ENCODE peak calls at places on chromosomes 6 and 20, in seven cellular contexts. One of them, this sample, is unnamed.

GRCh38 chr20:14826926-14827325 is 489.5 kb upstream of the FLRT3 start:
- DNase-seq in H1: no peak
- DNase-seq in neuronal stem cell: no peak
- DNase-seq in trophoblast cell: no peak
- DNase-seq in H9: no peak
- DNase-seq in IMR-90: no peak
- DNase-seq in mesenchymal stem cell: no peak
- DNase-seq in this sample: no peak

GRCh38 chr20:56171087-56172012 is 77.2 kb upstream of the MC3R start:
- DNase-seq in H1: no peak
- DNase-seq in neuronal stem cell: no peak
- DNase-seq in trophoblast cell: peak; percentile 41
- DNase-seq in H9: no peak
- DNase-seq in IMR-90: no peak
- DNase-seq in mesenchymal stem cell: no peak
- DNase-seq in this sample: peak; percentile 64

GRCh38 chr6:34876451-34876850 is 11.4 kb downstream of the TAF11 start:
- DNase-seq in H1: no peak
- DNase-seq in neuronal stem cell: no peak
- DNase-seq in trophoblast cell: no peak
- DNase-seq in H9: no peak
- DNase-seq in IMR-90: no peak
- DNase-seq in mesenchymal stem cell: no peak
- DNase-seq in this sample: no peak

GRCh38 chr6:119517428-119517827 is 167.9 kb upstream of the MAN1A1 start:
- DNase-seq in H1: no peak
- DNase-seq in neuronal stem cell: no peak
- DNase-seq in trophoblast cell: no peak
- DNase-seq in H9: no peak
- DNase-seq in IMR-90: no peak
- DNase-seq in mesenchymal stem cell: no peak
- DNase-seq in this sample: peak; percentile 53

GRCh38 chr6:48744948-48745347 is 634.0 kb upstream of the PTCHD4 start:
- DNase-seq in H1: no peak
- DNase-seq in neuronal stem cell: no peak
- DNase-seq in trophoblast cell: peak; percentile 12
- DNase-seq in H9: no peak
- DNase-seq in IMR-90: peak; percentile 61
- DNase-seq in mesenchymal stem cell: no peak
- DNase-seq in this sample: no peak

GRCh38 chr20:56957737-56958553 is 308.5 kb downstream of the BMP7 start:
- DNase-seq in H1: no peak
- DNase-seq in neuronal stem cell: peak; percentile 65
- DNase-seq in trophoblast cell: no peak
- DNase-seq in H9: no peak
- DNase-seq in IMR-90: no peak
- DNase-seq in mesenchymal stem cell: peak; percentile 7
- DNase-seq in this sample: peak; percentile 50

GRCh38 chr6:44458551-44458950 is 71.0 kb downstream of the CDC5L start:
- DNase-seq in H1: no peak
- DNase-seq in neuronal stem cell: no peak
- DNase-seq in trophoblast cell: no peak
- DNase-seq in H9: no peak
- DNase-seq in IMR-90: no peak
- DNase-seq in mesenchymal stem cell: no peak
- DNase-seq in this sample: no peak

GRCh38 chr6:137497722-137498463 is 3.7 kb upstream of the OLIG3 start:
- DNase-seq in H1: peak; percentile 77
- DNase-seq in neuronal stem cell: peak; percentile 41
- DNase-seq in trophoblast cell: peak; percentile 6
- DNase-seq in H9: peak; percentile 69
- DNase-seq in IMR-90: no peak
- DNase-seq in mesenchymal stem cell: no peak
- DNase-seq in this sample: no peak

GRCh38 chr6:148200302-148200701 is 142.3 kb upstream of the SASH1 start:
- DNase-seq in H1: no peak
- DNase-seq in neuronal stem cell: no peak
- DNase-seq in trophoblast cell: no peak
- DNase-seq in H9: no peak
- DNase-seq in IMR-90: no peak
- DNase-seq in mesenchymal stem cell: no peak
- DNase-seq in this sample: no peak

GRCh38 chr6:306641-307061 is 14.4 kb downstream of the DUSP22 start:
- DNase-seq in H1: no peak
- DNase-seq in neuronal stem cell: no peak
- DNase-seq in trophoblast cell: no peak
- DNase-seq in H9: no peak
- DNase-seq in IMR-90: no peak
- DNase-seq in mesenchymal stem cell: no peak
- DNase-seq in this sample: no peak

GRCh38 chr6:141552463-141552862 is 580.3 kb upstream of the GJE1 start:
- DNase-seq in H1: no peak
- DNase-seq in neuronal stem cell: no peak
- DNase-seq in trophoblast cell: peak; percentile 55
- DNase-seq in H9: no peak
- DNase-seq in IMR-90: peak; percentile 86
- DNase-seq in mesenchymal stem cell: peak; percentile 72
- DNase-seq in this sample: no peak

GRCh38 chr20:16801919-16802651 is 53.9 kb downstream of the OTOR start:
- DNase-seq in H1: peak; percentile 93
- DNase-seq in neuronal stem cell: peak; percentile 66
- DNase-seq in trophoblast cell: peak; percentile 86
- DNase-seq in H9: peak; percentile 70
- DNase-seq in IMR-90: peak; percentile 53
- DNase-seq in mesenchymal stem cell: peak; percentile 57
- DNase-seq in this sample: peak; percentile 72

GRCh38 chr20:922781-923180 is 6.6 kb upstream of the ANGPT4 start:
- DNase-seq in H1: no peak
- DNase-seq in neuronal stem cell: no peak
- DNase-seq in trophoblast cell: no peak
- DNase-seq in H9: no peak
- DNase-seq in IMR-90: no peak
- DNase-seq in mesenchymal stem cell: no peak
- DNase-seq in this sample: no peak

GRCh38 chr6:39050453-39051112 is 2.0 kb downstream of the GLP1R start:
- DNase-seq in H1: no peak
- DNase-seq in neuronal stem cell: no peak
- DNase-seq in trophoblast cell: no peak
- DNase-seq in H9: no peak
- DNase-seq in IMR-90: no peak
- DNase-seq in mesenchymal stem cell: no peak
- DNase-seq in this sample: no peak

GRCh38 chr6:128368213-128369000 is 152.0 kb downstream of the PTPRK start:
- DNase-seq in H1: no peak
- DNase-seq in neuronal stem cell: no peak
- DNase-seq in trophoblast cell: no peak
- DNase-seq in H9: no peak
- DNase-seq in IMR-90: no peak
- DNase-seq in mesenchymal stem cell: no peak
- DNase-seq in this sample: no peak

GRCh38 chr6:95232477-95232876 is 344.9 kb upstream of the MANEA start:
- DNase-seq in H1: no peak
- DNase-seq in neuronal stem cell: no peak
- DNase-seq in trophoblast cell: peak; percentile 11
- DNase-seq in H9: no peak
- DNase-seq in IMR-90: peak; percentile 75
- DNase-seq in mesenchymal stem cell: no peak
- DNase-seq in this sample: no peak

GRCh38 chr20:50083034-50083433 is 29.9 kb downstream of the UBE2V1 start:
- DNase-seq in H1: no peak
- DNase-seq in neuronal stem cell: no peak
- DNase-seq in trophoblast cell: no peak
- DNase-seq in H9: no peak
- DNase-seq in IMR-90: no peak
- DNase-seq in mesenchymal stem cell: no peak
- DNase-seq in this sample: no peak
- H3K23ac ChIP-seq in H1: no peak overlapping the region
- H3K23ac ChIP-seq in neuronal stem cell: no peak overlapping the region
- H3K23ac ChIP-seq in trophoblast cell: no peak overlapping the region
- H3K23ac ChIP-seq in H9: no peak overlapping the region
- H3K23ac ChIP-seq in IMR-90: no peak overlapping the region
- H3K23ac ChIP-seq in mesenchymal stem cell: no peak overlapping the region
- H3K23ac ChIP-seq in this sample: no peak overlapping the region

DNA sequence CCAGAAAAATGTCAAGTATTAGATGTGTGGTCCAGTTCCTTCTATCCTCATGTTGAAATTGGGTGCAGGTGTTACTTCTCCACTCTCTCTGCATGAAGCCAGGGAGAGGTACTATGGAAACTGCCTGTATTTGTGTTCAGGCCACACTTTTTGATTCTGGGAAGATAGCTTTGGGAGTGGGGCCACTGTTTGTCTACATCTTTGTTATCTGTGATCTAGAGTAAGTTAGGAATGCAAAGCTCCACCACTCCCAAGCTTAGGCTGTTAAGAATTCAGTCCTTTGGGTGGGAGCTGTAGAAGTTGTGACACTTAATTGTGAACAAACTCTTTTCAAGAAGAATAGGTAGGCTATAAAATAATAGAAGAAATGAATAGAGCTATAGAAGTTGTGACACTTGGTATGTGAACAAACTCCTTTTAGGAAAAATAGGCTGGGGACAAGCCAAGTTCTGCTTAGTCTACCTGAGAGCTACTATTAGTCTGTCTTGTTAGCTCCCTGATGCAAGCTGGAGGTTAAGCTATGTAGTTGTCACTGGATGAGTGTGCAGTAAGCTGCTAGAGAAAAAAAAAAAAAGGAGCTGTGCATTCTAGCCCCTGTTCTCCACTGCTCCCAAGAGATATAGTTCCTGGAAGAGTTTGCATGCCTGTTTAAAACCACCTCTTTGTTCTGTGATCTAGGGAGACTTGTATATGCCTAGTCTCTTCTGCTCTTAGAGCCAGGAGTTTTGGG is 7.1 kb upstream of the GFRAL start:
- DNase-seq in H1: no peak
- DNase-seq in neuronal stem cell: no peak
- DNase-seq in trophoblast cell: peak; percentile 53
- DNase-seq in H9: no peak
- DNase-seq in IMR-90: no peak
- DNase-seq in mesenchymal stem cell: peak; percentile 1
- DNase-seq in this sample: peak; percentile 46
- H3K23ac ChIP-seq in H1: no peak overlapping the region
- H3K23ac ChIP-seq in neuronal stem cell: no peak overlapping the region
- H3K23ac ChIP-seq in trophoblast cell: no peak overlapping the region
- H3K23ac ChIP-seq in H9: no peak overlapping the region
- H3K23ac ChIP-seq in IMR-90: no peak overlapping the region
- H3K23ac ChIP-seq in mesenchymal stem cell: no peak overlapping the region
- H3K23ac ChIP-seq in this sample: no peak overlapping the region

GRCh38 chr6:25927177-25927576 is 3.3 kb downstream of the SLC17A2 start:
- DNase-seq in H1: no peak
- DNase-seq in neuronal stem cell: no peak
- DNase-seq in trophoblast cell: no peak
- DNase-seq in H9: no peak
- DNase-seq in IMR-90: no peak
- DNase-seq in mesenchymal stem cell: no peak
- DNase-seq in this sample: no peak
- H3K23ac ChIP-seq in H1: no peak overlapping the region
- H3K23ac ChIP-seq in neuronal stem cell: no peak overlapping the region
- H3K23ac ChIP-seq in trophoblast cell: no peak overlapping the region
- H3K23ac ChIP-seq in H9: no peak overlapping the region
- H3K23ac ChIP-seq in IMR-90: no peak overlapping the region
- H3K23ac ChIP-seq in mesenchymal stem cell: no peak overlapping the region
- H3K23ac ChIP-seq in this sample: no peak overlapping the region

DNA sequence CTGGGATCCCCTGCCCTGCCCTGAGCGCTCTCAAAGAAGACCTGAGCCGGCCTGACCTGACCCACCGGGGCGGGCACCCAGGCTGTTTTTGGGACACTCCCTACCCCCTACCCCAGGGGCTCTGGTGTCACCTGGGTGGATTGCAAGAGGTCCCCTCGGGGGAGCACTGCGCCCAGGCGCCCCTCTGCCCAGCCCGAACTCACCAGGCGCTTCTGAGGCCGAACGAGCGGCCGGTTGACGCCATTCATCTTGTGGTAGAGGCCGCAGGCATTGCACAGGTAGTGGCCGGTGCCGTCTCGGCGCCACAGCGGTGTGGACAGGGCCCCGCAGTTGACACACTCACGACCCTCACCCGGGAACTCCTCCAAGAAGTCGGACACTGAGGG is 2.6 kb downstream of the GATA5 start:
- DNase-seq in H1: no peak
- DNase-seq in neuronal stem cell: no peak
- DNase-seq in trophoblast cell: no peak
- DNase-seq in H9: no peak
- DNase-seq in IMR-90: no peak
- DNase-seq in mesenchymal stem cell: no peak
- DNase-seq in this sample: no peak
- H3K23ac ChIP-seq in H1: no peak overlapping the region
- H3K23ac ChIP-seq in neuronal stem cell: no peak overlapping the region
- H3K23ac ChIP-seq in trophoblast cell: no peak overlapping the region
- H3K23ac ChIP-seq in H9: no peak overlapping the region
- H3K23ac ChIP-seq in IMR-90: no peak overlapping the region
- H3K23ac ChIP-seq in mesenchymal stem cell: no peak overlapping the region
- H3K23ac ChIP-seq in this sample: no peak overlapping the region

GRCh38 chr6:9984607-9985006 is 430.3 kb downstream of the TFAP2A start:
- DNase-seq in H1: no peak
- DNase-seq in neuronal stem cell: no peak
- DNase-seq in trophoblast cell: no peak
- DNase-seq in H9: no peak
- DNase-seq in IMR-90: no peak
- DNase-seq in mesenchymal stem cell: no peak
- DNase-seq in this sample: no peak
- H3K23ac ChIP-seq in H1: no peak overlapping the region
- H3K23ac ChIP-seq in neuronal stem cell: no peak overlapping the region
- H3K23ac ChIP-seq in trophoblast cell: no peak overlapping the region
- H3K23ac ChIP-seq in H9: no peak overlapping the region
- H3K23ac ChIP-seq in IMR-90: no peak overlapping the region
- H3K23ac ChIP-seq in mesenchymal stem cell: no peak overlapping the region
- H3K23ac ChIP-seq in this sample: no peak overlapping the region